ENCODE peak calls at places on chromosomes 2 and 18, in seven cellular contexts. One of them, this sample, is unnamed.

GRCh38 chr2:239472220-239472775 is 71.5 kb upstream of the HDAC4 start:
- DNase-seq in fibroblast of pulmonary artery: no peak
- DNase-seq in prostate gland: no peak
- DNase-seq in OCI-LY7: no peak
- DNase-seq in spleen: no peak
- DNase-seq in tibial nerve: no peak
- DNase-seq in fibroblast of villous mesenchyme: no peak
- DNase-seq in this sample: no peak

GRCh38 chr18:55440988-55441387 is 147.0 kb downstream of the TCF4 start:
- DNase-seq in fibroblast of pulmonary artery: no peak
- DNase-seq in OCI-LY7: no peak
- DNase-seq in spleen: no peak
- DNase-seq in prostate gland: no peak
- DNase-seq in fibroblast of villous mesenchyme: no peak
- DNase-seq in tibial nerve: no peak
- DNase-seq in this sample: no peak

GRCh38 chr2:101368371-101368770 is 18.9 kb downstream of the CREG2 start:
- DNase-seq in prostate gland: no peak
- DNase-seq in OCI-LY7: no peak
- DNase-seq in fibroblast of pulmonary artery: no peak
- DNase-seq in spleen: no peak
- DNase-seq in fibroblast of villous mesenchyme: no peak
- DNase-seq in tibial nerve: no peak
- DNase-seq in this sample: no peak

GRCh38 chr2:236643480-236643879 is 73.9 kb downstream of the ACKR3 start:
- DNase-seq in fibroblast of pulmonary artery: no peak
- DNase-seq in fibroblast of villous mesenchyme: no peak
- DNase-seq in spleen: no peak
- DNase-seq in prostate gland: no peak
- DNase-seq in OCI-LY7: no peak
- DNase-seq in tibial nerve: no peak
- DNase-seq in this sample: no peak

GRCh38 chr2:57022496-57022895 is 838.7 kb downstream of the CCDC85A start:
- DNase-seq in fibroblast of pulmonary artery: peak
- DNase-seq in spleen: no peak
- DNase-seq in fibroblast of villous mesenchyme: peak
- DNase-seq in tibial nerve: no peak
- DNase-seq in prostate gland: no peak
- DNase-seq in OCI-LY7: no peak
- DNase-seq in this sample: peak

GRCh38 chr2:131543385-131543891 is 15.8 kb downstream of the CCDC74A start:
- DNase-seq in prostate gland: no peak
- DNase-seq in tibial nerve: no peak
- DNase-seq in fibroblast of pulmonary artery: no peak
- DNase-seq in spleen: no peak
- DNase-seq in fibroblast of villous mesenchyme: no peak
- DNase-seq in OCI-LY7: no peak
- DNase-seq in this sample: no peak

GRCh38 chr2:234212534-234212933 is 162.0 kb downstream of the SPP2 start:
- DNase-seq in prostate gland: no peak
- DNase-seq in OCI-LY7: no peak
- DNase-seq in fibroblast of pulmonary artery: no peak
- DNase-seq in spleen: no peak
- DNase-seq in tibial nerve: no peak
- DNase-seq in fibroblast of villous mesenchyme: no peak
- DNase-seq in this sample: no peak

GRCh38 chr2:200861617-200862016 is 2.8 kb downstream of the CLK1 start:
- DNase-seq in tibial nerve: no peak
- DNase-seq in fibroblast of villous mesenchyme: no peak
- DNase-seq in spleen: no peak
- DNase-seq in prostate gland: no peak
- DNase-seq in OCI-LY7: no peak
- DNase-seq in fibroblast of pulmonary artery: no peak
- DNase-seq in this sample: no peak

GRCh38 chr2:85165291-85165690 is 32.1 kb downstream of the TCF7L1 start:
- DNase-seq in OCI-LY7: no peak
- DNase-seq in tibial nerve: no peak
- DNase-seq in fibroblast of villous mesenchyme: no peak
- DNase-seq in fibroblast of pulmonary artery: no peak
- DNase-seq in spleen: no peak
- DNase-seq in prostate gland: no peak
- DNase-seq in this sample: no peak

GRCh38 chr2:21279525-21279924 is 155.8 kb downstream of the TDRD15 start:
- DNase-seq in spleen: no peak
- DNase-seq in OCI-LY7: no peak
- DNase-seq in fibroblast of villous mesenchyme: no peak
- DNase-seq in prostate gland: no peak
- DNase-seq in fibroblast of pulmonary artery: no peak
- DNase-seq in tibial nerve: no peak
- DNase-seq in this sample: no peak

GRCh38 chr2:16406929-16407328 is 258.7 kb downstream of the CYRIA start:
- DNase-seq in spleen: no peak
- DNase-seq in tibial nerve: no peak
- DNase-seq in prostate gland: no peak
- DNase-seq in OCI-LY7: no peak
- DNase-seq in fibroblast of pulmonary artery: no peak
- DNase-seq in fibroblast of villous mesenchyme: no peak
- DNase-seq in this sample: no peak

GRCh38 chr2:66509326-66509811 is 74.4 kb downstream of the MEIS1 start:
- DNase-seq in OCI-LY7: no peak
- DNase-seq in fibroblast of pulmonary artery: peak
- DNase-seq in tibial nerve: no peak
- DNase-seq in prostate gland: no peak
- DNase-seq in fibroblast of villous mesenchyme: no peak
- DNase-seq in spleen: no peak
- DNase-seq in this sample: peak

GRCh38 chr2:160375802-160376469 is 117.7 kb downstream of the RBMS1 start:
- DNase-seq in fibroblast of pulmonary artery: peak
- DNase-seq in OCI-LY7: peak
- DNase-seq in tibial nerve: no peak
- DNase-seq in spleen: no peak
- DNase-seq in prostate gland: no peak
- DNase-seq in fibroblast of villous mesenchyme: peak
- DNase-seq in this sample: peak

GRCh38 chr2:150608341-150608740 is 120.9 kb upstream of the RND3 start:
- DNase-seq in tibial nerve: no peak
- DNase-seq in prostate gland: no peak
- DNase-seq in fibroblast of pulmonary artery: no peak
- DNase-seq in spleen: no peak
- DNase-seq in fibroblast of villous mesenchyme: no peak
- DNase-seq in OCI-LY7: no peak
- DNase-seq in this sample: no peak

GRCh38 chr2:85886585-85886984 is 2.2 kb downstream of the ST3GAL5 start:
- DNase-seq in spleen: no peak
- DNase-seq in fibroblast of villous mesenchyme: peak
- DNase-seq in OCI-LY7: no peak
- DNase-seq in fibroblast of pulmonary artery: peak
- DNase-seq in prostate gland: peak
- DNase-seq in tibial nerve: peak
- DNase-seq in this sample: peak

GRCh38 chr2:3176869-3177255 is 200.8 kb downstream of the EIPR1 start:
- DNase-seq in prostate gland: no peak
- DNase-seq in OCI-LY7: no peak
- DNase-seq in spleen: peak
- DNase-seq in fibroblast of pulmonary artery: no peak
- DNase-seq in tibial nerve: no peak
- DNase-seq in fibroblast of villous mesenchyme: no peak
- DNase-seq in this sample: no peak

GRCh38 chr2:54065411-54065810 is 50.0 kb upstream of the ACYP2 start:
- DNase-seq in prostate gland: no peak
- DNase-seq in spleen: no peak
- DNase-seq in fibroblast of pulmonary artery: no peak
- DNase-seq in tibial nerve: no peak
- DNase-seq in OCI-LY7: no peak
- DNase-seq in fibroblast of villous mesenchyme: peak
- DNase-seq in this sample: peak

GRCh38 chr2:160033732-160034392 is 28.6 kb downstream of the PLA2R1 start:
- DNase-seq in fibroblast of villous mesenchyme: peak
- DNase-seq in prostate gland: no peak
- DNase-seq in fibroblast of pulmonary artery: peak
- DNase-seq in spleen: no peak
- DNase-seq in OCI-LY7: no peak
- DNase-seq in tibial nerve: no peak
- DNase-seq in this sample: peak

DNA sequence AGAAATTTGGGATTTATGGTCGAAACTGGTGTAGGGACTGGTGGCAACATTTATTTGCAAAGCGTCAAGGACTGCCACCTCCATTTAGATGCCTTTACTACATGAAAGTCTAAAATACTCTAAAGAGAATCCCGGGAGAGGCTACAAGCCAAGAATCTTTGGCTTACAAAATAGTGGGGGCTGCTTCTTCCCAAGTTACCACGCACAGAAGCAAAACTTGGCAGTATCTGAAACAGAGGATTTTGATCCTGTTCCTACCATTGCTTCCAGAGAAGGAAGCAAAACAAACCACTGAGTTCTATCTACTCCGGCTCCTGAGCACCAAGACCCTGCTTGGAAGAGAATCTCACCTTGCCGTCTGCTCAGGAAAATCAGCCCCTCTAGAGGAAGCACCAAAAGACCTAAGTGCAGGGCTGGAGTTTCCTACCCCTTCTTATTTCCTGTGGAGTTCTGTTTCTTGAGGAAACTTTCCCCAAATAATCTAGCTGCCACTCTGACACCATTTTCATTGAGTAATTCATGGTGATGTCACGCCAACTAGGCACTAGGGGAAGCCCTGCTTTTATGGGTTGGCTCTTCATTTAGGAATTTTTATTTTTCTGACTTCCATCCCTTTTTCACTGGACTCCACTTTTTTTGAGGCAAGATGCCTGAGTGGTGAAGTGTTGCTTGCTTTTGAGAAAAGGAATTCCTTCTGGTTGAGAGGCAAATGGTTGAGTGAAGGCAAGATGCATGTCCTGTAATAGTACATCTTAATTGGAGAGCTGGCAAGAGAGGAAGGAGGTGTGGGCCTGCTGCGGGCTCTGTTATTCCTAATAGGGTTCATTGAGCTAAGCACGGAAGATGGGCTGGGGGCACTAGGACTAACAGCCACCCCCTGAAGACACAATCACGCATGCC is 36.8 kb upstream of the EML4 start:
- DNase-seq in OCI-LY7: no peak
- DNase-seq in tibial nerve: no peak
- DNase-seq in fibroblast of pulmonary artery: peak
- DNase-seq in prostate gland: no peak
- DNase-seq in fibroblast of villous mesenchyme: peak
- DNase-seq in spleen: no peak
- DNase-seq in this sample: peak
- H3K4me3 ChIP-seq in OCI-LY7: peak
- H3K4me3 ChIP-seq in tibial nerve: no peak
- H3K4me3 ChIP-seq in fibroblast of pulmonary artery: no peak
- H3K4me3 ChIP-seq in prostate gland: no peak
- H3K4me3 ChIP-seq in fibroblast of villous mesenchyme: peak
- H3K4me3 ChIP-seq in spleen: no peak
- H3K4me3 ChIP-seq in this sample: peak

GRCh38 chr18:33195795-33196194 is 244.7 kb downstream of the CCDC178 start:
- DNase-seq in spleen: no peak
- DNase-seq in fibroblast of pulmonary artery: no peak
- DNase-seq in fibroblast of villous mesenchyme: no peak
- DNase-seq in prostate gland: no peak
- DNase-seq in tibial nerve: no peak
- DNase-seq in OCI-LY7: no peak
- DNase-seq in this sample: no peak

GRCh38 chr18:33205777-33206176 is 234.7 kb downstream of the CCDC178 start:
- DNase-seq in OCI-LY7: no peak
- DNase-seq in fibroblast of pulmonary artery: no peak
- DNase-seq in fibroblast of villous mesenchyme: no peak
- DNase-seq in tibial nerve: no peak
- DNase-seq in spleen: no peak
- DNase-seq in prostate gland: no peak
- DNase-seq in this sample: no peak

GRCh38 chr18:33201509-33201926 is 239.0 kb downstream of the CCDC178 start:
- DNase-seq in OCI-LY7: no peak
- DNase-seq in fibroblast of pulmonary artery: peak
- DNase-seq in spleen: no peak
- DNase-seq in fibroblast of villous mesenchyme: peak
- DNase-seq in prostate gland: no peak
- DNase-seq in tibial nerve: no peak
- DNase-seq in this sample: no peak
- TF ChIP-seq CTCF in OCI-LY7: peak
- TF ChIP-seq CTCF in fibroblast of pulmonary artery: peak
- TF ChIP-seq CTCF in spleen: peak
- TF ChIP-seq CTCF in fibroblast of villous mesenchyme: peak
- TF ChIP-seq CTCF in prostate gland: peak
- TF ChIP-seq CTCF in tibial nerve: peak
- TF ChIP-seq CTCF in this sample: peak

GRCh38 chr18:48541026-48541746 is 2.4 kb downstream of the CTIF start:
- DNase-seq in fibroblast of pulmonary artery: peak
- DNase-seq in fibroblast of villous mesenchyme: peak
- DNase-seq in OCI-LY7: no peak
- DNase-seq in tibial nerve: peak
- DNase-seq in spleen: peak
- DNase-seq in prostate gland: peak
- DNase-seq in this sample: peak

GRCh38 chr18:48540329-48541025 is 1.6 kb downstream of the CTIF start:
- DNase-seq in fibroblast of villous mesenchyme: peak
- DNase-seq in OCI-LY7: no peak
- DNase-seq in prostate gland: peak
- DNase-seq in spleen: peak
- DNase-seq in fibroblast of pulmonary artery: peak
- DNase-seq in tibial nerve: peak
- DNase-seq in this sample: peak

GRCh38 chr18:48543228-48543627 is 4.4 kb downstream of the CTIF start:
- DNase-seq in spleen: no peak
- DNase-seq in prostate gland: no peak
- DNase-seq in fibroblast of villous mesenchyme: no peak
- DNase-seq in fibroblast of pulmonary artery: no peak
- DNase-seq in tibial nerve: no peak
- DNase-seq in OCI-LY7: no peak
- DNase-seq in this sample: no peak

GRCh38 chr18:48542513-48543181 is 3.8 kb downstream of the CTIF start:
- DNase-seq in fibroblast of pulmonary artery: no peak
- DNase-seq in tibial nerve: no peak
- DNase-seq in spleen: no peak
- DNase-seq in OCI-LY7: no peak
- DNase-seq in prostate gland: no peak
- DNase-seq in fibroblast of villous mesenchyme: no peak
- DNase-seq in this sample: no peak

GRCh38 chr18:48541747-48542108 is 2.9 kb downstream of the CTIF start:
- DNase-seq in spleen: no peak
- DNase-seq in fibroblast of villous mesenchyme: no peak
- DNase-seq in tibial nerve: no peak
- DNase-seq in prostate gland: no peak
- DNase-seq in OCI-LY7: no peak
- DNase-seq in fibroblast of pulmonary artery: no peak
- DNase-seq in this sample: no peak
- H3K4me3 ChIP-seq in spleen: no peak
- H3K4me3 ChIP-seq in fibroblast of villous mesenchyme: peak
- H3K4me3 ChIP-seq in tibial nerve: no peak
- H3K4me3 ChIP-seq in prostate gland: no peak
- H3K4me3 ChIP-seq in OCI-LY7: no peak
- H3K4me3 ChIP-seq in fibroblast of pulmonary artery: peak
- H3K4me3 ChIP-seq in this sample: peak

DNA sequence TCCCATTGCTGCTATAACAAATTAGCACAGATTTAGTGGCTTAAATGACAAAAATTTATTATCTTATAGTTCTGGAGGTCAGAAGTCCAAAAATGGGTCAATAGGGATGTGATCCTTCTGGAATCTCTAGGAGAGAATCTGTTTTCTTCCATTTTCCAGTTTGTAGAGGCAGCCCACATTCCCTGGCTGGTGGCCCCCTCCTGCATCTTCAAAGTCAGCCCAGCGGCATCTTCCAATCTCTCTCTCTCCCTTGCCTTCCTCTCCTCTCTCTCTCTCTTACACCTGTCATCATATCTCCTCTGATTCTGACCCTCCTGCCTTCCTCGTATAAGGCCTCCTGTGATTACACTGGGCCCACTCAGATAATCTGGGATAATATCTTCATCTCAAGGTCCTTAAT is 3.9 kb upstream of the AGAP1 start:
- DNase-seq in fibroblast of villous mesenchyme: no peak
- DNase-seq in spleen: no peak
- DNase-seq in tibial nerve: no peak
- DNase-seq in fibroblast of pulmonary artery: no peak
- DNase-seq in OCI-LY7: no peak
- DNase-seq in prostate gland: no peak
- DNase-seq in this sample: no peak
- TF ChIP-seq CTCF in fibroblast of villous mesenchyme: no peak
- TF ChIP-seq CTCF in spleen: no peak
- TF ChIP-seq CTCF in tibial nerve: no peak
- TF ChIP-seq CTCF in fibroblast of pulmonary artery: no peak
- TF ChIP-seq CTCF in OCI-LY7: no peak
- TF ChIP-seq CTCF in prostate gland: no peak
- TF ChIP-seq CTCF in this sample: no peak

This sample was measured in AG10803.